ENCODE peak calls at places on chromosome 20, in ten cellular contexts. D is tibial artery, Q is heart left ventricle, F is breast epithelium, P is AG10803, G is PC-3, T is IMR-90, M is K562, O is psoas muscle, K is AG04450. H is an unnamed sample.

GRCh38 chr20:2005831-2006426 is 12.1 kb upstream of the PDYN start:
- DNase-seq in D (no peak), Q (peak), F (peak), P (peak), G (peak), T (peak), M (peak), O (peak), K (peak), H (peak)

GRCh38 chr20:32524871-32525501 is 60.1 kb downstream of the NOL4L start:
- DNase-seq in D (peak), Q (peak), F (peak), P (no peak), G (no peak), T (no peak), M (no peak), O (peak), K (no peak), H (no peak)

GRCh38 chr20:32010666-32011065 is 428 bp downstream of the CCM2L start:
- DNase-seq in D (no peak), Q (no peak), F (no peak), P (no peak), G (no peak), T (no peak), M (no peak), O (no peak), K (no peak), H (no peak)

GRCh38 chr20:50380697-50381040 is 129.5 kb upstream of the PTPN1 start:
- DNase-seq in D (no peak), Q (no peak), F (no peak), P (peak), G (peak), T (peak), M (no peak), O (no peak), K (no peak), H (peak)

GRCh38 chr20:62485701-62486089 is 9.9 kb upstream of the GATA5 start:
- DNase-seq in D (no peak), Q (no peak), F (no peak), P (no peak), G (no peak), T (no peak), M (no peak), O (no peak), K (no peak), H (no peak)

GRCh38 chr20:33947709-33948295 is 45.9 kb upstream of the RALY start:
- DNase-seq in D (no peak), Q (no peak), F (no peak), P (peak), G (peak), T (peak), M (peak), O (no peak), K (no peak), H (peak)

GRCh38 chr20:6178537-6178936 is 55.7 kb upstream of the FERMT1 start:
- DNase-seq in D (no peak), Q (no peak), F (no peak), P (peak), G (peak), T (peak), M (no peak), O (no peak), K (peak), H (peak)

GRCh38 chr20:62616728-62617621 is 25.3 kb upstream of the SLCO4A1 start:
- DNase-seq in D (peak), Q (peak), F (no peak), P (peak), G (peak), T (peak), M (peak), O (peak), K (peak), H (peak)

GRCh38 chr20:47205577-47206123 is 150.8 kb downstream of the ZMYND8 start:
- DNase-seq in D (peak), Q (peak), F (no peak), P (peak), G (peak), T (peak), M (peak), O (peak), K (peak), H (peak)

GRCh38 chr20:32909451-32909850 is 50.7 kb downstream of the EFCAB8 start:
- DNase-seq in D (no peak), Q (no peak), F (no peak), P (no peak), G (no peak), T (no peak), M (no peak), O (no peak), K (no peak), H (no peak)

GRCh38 chr20:1469925-1470571 is 3.4 kb upstream of the NSFL1C start:
- DNase-seq in D (peak), Q (peak), F (peak), P (peak), G (peak), T (peak), M (peak), O (peak), K (peak), H (peak)

GRCh38 chr20:53057579-53057978 is 85.4 kb downstream of the TSHZ2 start:
- DNase-seq in D (no peak), Q (no peak), F (no peak), P (no peak), G (no peak), T (no peak), M (no peak), O (no peak), K (no peak), H (no peak)

GRCh38 chr20:645318-646106 is 7.5 kb downstream of the SRXN1 start:
- DNase-seq in D (peak), Q (peak), F (peak), P (peak), G (peak), T (peak), M (peak), O (peak), K (peak), H (peak)

GRCh38 chr20:45845452-45845851 is 11.7 kb downstream of the ACOT8 start:
- DNase-seq in D (no peak), Q (no peak), F (no peak), P (no peak), G (no peak), T (no peak), M (no peak), O (no peak), K (no peak), H (no peak)

GRCh38 chr20:38789503-38790209 is 15.8 kb upstream of the PPP1R16B start:
- DNase-seq in D (no peak), Q (no peak), F (no peak), P (peak), G (peak), T (peak), M (no peak), O (no peak), K (no peak), H (peak)

GRCh38 chr20:35776513-35777101 is 4.8 kb downstream of the PHF20 start:
- DNase-seq in D (peak), Q (no peak), F (peak), P (peak), G (peak), T (peak), M (no peak), O (peak), K (no peak), H (peak)

GRCh38 chr20:40677343-40677924 is 11.6 kb downstream of the MAFB start:
- DNase-seq in D (no peak), Q (no peak), F (no peak), P (no peak), G (no peak), T (no peak), M (no peak), O (no peak), K (no peak), H (no peak)

GRCh38 chr20:44302026-44302669 is 8.9 kb downstream of the FITM2 start:
- DNase-seq in D (no peak), Q (no peak), F (no peak), P (no peak), G (no peak), T (no peak), M (no peak), O (no peak), K (no peak), H (no peak)

GRCh38 chr20:32126919-32127318 is 17.4 kb downstream of the TM9SF4 start:
- DNase-seq in D (no peak), Q (no peak), F (no peak), P (no peak), G (no peak), T (no peak), M (no peak), O (no peak), K (no peak), H (no peak)

GRCh38 chr20:7741866-7742265 is 198.4 kb downstream of the HAO1 start:
- DNase-seq in D (no peak), Q (no peak), F (no peak), P (no peak), G (peak), T (no peak), M (no peak), O (no peak), K (no peak), H (peak)

GRCh38 chr20:46308258-46309157 is at the start of gene CDH22:
- DNase-seq in D (no peak), Q (peak), F (no peak), P (peak), G (peak), T (peak), M (peak), O (peak), K (no peak), H (peak)

GRCh38 chr20:37387519-37388269 is 41.8 kb downstream of the SRC start:
- DNase-seq in D (peak), Q (no peak), F (no peak), P (no peak), G (no peak), T (no peak), M (no peak), O (no peak), K (no peak), H (no peak)

GRCh38 chr20:12925214-12925755 is 83.5 kb upstream of the SPTLC3 start:
- DNase-seq in D (no peak), Q (no peak), F (no peak), P (peak), G (peak), T (peak), M (peak), O (no peak), K (peak), H (peak)

GRCh38 chr20:31675828-31676533 is 38.3 kb downstream of the COX4I2 start:
- DNase-seq in D (no peak), Q (no peak), F (no peak), P (no peak), G (peak), T (peak), M (peak), O (no peak), K (no peak), H (peak)

GRCh38 chr20:50271674-50272412 is 81.2 kb downstream of the CEBPB start:
- DNase-seq in D (peak), Q (peak), F (no peak), P (no peak), G (no peak), T (no peak), M (no peak), O (peak), K (no peak), H (no peak)

GRCh38 chr20:47686545-47686944 is 98.7 kb downstream of the SULF2 start:
- DNase-seq in D (no peak), Q (no peak), F (no peak), P (peak), G (no peak), T (peak), M (no peak), O (peak), K (peak), H (peak)

GRCh38 chr20:61724376-61724775 is 341.3 kb downstream of the TAF4 start:
- DNase-seq in D (no peak), Q (peak), F (no peak), P (peak), G (no peak), T (no peak), M (peak), O (no peak), K (no peak), H (no peak)

DNA sequence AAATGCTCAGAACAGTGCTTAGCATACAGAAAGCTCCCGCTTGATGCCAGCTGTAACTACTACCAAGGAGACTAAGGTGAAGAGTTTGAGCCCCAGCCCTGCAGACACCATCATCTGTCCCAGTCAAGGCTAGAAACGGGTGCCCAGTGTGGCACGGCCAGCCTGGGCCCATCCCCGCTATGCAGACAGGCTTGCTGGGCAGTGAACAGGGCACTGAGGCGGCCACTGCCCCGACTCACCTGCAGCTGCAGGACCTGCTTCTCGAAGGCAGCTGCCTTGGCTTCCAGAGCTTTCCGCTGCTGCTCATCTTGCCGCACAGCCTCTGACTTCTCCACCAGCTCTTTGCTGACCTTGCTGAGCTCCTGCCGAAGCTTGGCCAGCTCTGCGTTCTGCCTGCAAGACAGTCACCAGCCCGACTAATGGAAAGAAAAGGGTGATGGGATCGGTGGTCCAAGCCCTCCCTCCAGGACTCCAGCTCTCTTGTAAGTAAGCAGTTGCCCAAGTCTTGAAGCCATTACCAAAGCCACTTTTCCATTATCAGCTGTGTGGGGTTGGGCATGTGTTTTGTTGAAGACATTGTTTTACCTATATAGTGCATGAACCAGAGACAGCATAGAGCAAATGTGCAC is 48.7 kb downstream of the RRBP1 start:
- DNase-seq in D (no peak), Q (peak), F (no peak), P (no peak), G (no peak), T (no peak), M (no peak), O (no peak), K (no peak), H (no peak)
- H3K4me3 ChIP-seq in D (no peak), Q (no peak), F (no peak), P (no peak), G (no peak), T (no peak), M (no peak), O (no peak), K (no peak), H (no peak)

GRCh38 chr20:58111340-58112016 is 117.0 kb downstream of the ANKRD60 start:
- DNase-seq in D (no peak), Q (no peak), F (no peak), P (peak), G (no peak), T (no peak), M (no peak), O (no peak), K (no peak), H (no peak)
- TF ChIP-seq CTCF in D (no peak), Q (no peak), F (no peak), P (no peak), G (no peak), T (no peak), M (no peak), O (no peak), K (no peak), H (no peak)

GRCh38 chr20:58179083-58179431 is 49.4 kb downstream of the ANKRD60 start:
- DNase-seq in D (peak), Q (no peak), F (no peak), P (no peak), G (no peak), T (no peak), M (no peak), O (no peak), K (no peak), H (no peak)
- H3K4me3 ChIP-seq in D (peak), Q (peak), F (no peak), P (no peak), G (peak), T (no peak), M (no peak), O (no peak), K (peak), H (no peak)

DNA sequence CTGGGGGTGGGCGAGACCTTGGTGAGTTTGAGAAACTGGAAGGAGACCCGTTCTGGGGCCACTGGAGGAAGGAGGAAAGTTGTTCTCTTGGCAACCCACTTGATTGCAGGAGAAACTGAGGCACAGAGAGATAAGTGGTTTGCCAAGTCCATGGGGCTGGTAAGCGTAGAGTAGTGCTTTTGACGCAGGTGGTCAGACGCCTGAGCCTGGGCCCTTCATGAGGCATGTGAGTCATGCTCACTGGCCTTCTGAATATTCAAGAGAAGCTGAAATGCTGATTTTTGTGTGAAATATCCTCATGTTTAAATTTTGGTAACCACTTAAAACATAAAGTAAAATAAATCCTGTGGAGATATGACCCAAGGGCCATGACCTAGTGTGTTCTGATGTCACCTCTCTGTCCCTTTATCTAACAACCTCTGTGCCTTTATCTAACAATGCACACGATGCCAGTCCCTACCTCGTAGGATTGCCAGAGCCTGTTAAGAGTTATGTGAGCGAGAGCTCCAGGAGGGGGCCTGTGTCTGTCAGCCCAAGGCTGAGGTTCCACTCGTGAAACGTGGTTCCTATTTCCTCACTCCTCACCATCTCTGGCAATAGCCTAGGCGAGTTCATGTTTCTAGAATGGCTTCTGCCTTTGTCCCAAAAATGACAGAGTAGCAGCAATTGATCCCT is 32.8 kb upstream of the PMEPA1 start:
- DNase-seq in D (no peak), Q (no peak), F (no peak), P (no peak), G (no peak), T (no peak), M (no peak), O (no peak), K (no peak), H (no peak)
- TF ChIP-seq CTCF in D (no peak), Q (no peak), F (no peak), P (no peak), G (no peak), T (no peak), M (no peak), O (no peak), K (no peak), H (no peak)

GRCh38 chr20:24736844-24737211 is 212.2 kb upstream of the CST7 start:
- DNase-seq in D (no peak), Q (no peak), F (no peak), P (no peak), G (no peak), T (no peak), M (no peak), O (no peak), K (no peak), H (no peak)

GRCh38 chr20:24737212-24737850 is 211.7 kb upstream of the CST7 start:
- DNase-seq in D (no peak), Q (no peak), F (no peak), P (no peak), G (no peak), T (no peak), M (no peak), O (no peak), K (no peak), H (no peak)

GRCh38 chr20:24739751-24740150 is 209.3 kb upstream of the CST7 start:
- DNase-seq in D (no peak), Q (no peak), F (no peak), P (no peak), G (no peak), T (no peak), M (no peak), O (no peak), K (no peak), H (no peak)

GRCh38 chr20:24738058-24738775 is 210.9 kb upstream of the CST7 start:
- DNase-seq in D (no peak), Q (no peak), F (no peak), P (no peak), G (no peak), T (no peak), M (no peak), O (no peak), K (no peak), H (no peak)

GRCh38 chr20:24738981-24739633 is 210.0 kb upstream of the CST7 start:
- DNase-seq in D (no peak), Q (no peak), F (no peak), P (no peak), G (no peak), T (no peak), M (no peak), O (no peak), K (no peak), H (no peak)
- H3K4me3 ChIP-seq in D (no peak), Q (no peak), F (no peak), P (no peak), G (no peak), T (no peak), M (no peak), O (no peak), K (no peak), H (no peak)

GRCh38 chr20:63775096-63775978 is 35.8 kb downstream of the SLC2A4RG start:
- DNase-seq in D (no peak), Q (peak), F (no peak), P (peak), G (no peak), T (peak), M (peak), O (peak), K (no peak), H (no peak)
- TF ChIP-seq CTCF in D (peak), Q (peak), F (peak), P (peak), G (peak), T (peak), M (peak), O (peak), K (peak), H (peak)